ENCODE peak calls at places on chromosomes 16 and 17, in four cellular contexts. One of them, this sample, is unnamed.

GRCh38 chr17:39951924-39952664 is 10.7 kb upstream of the GSDMA start:
- DNase-seq in neural progenitor cell: no peak
- DNase-seq in NT2/D1: no peak
- DNase-seq in fibroblast of lung: no peak
- DNase-seq in this sample: no peak

GRCh38 chr16:70576431-70577255 is 53.0 kb downstream of the SF3B3 start:
- DNase-seq in neural progenitor cell: no peak
- DNase-seq in fibroblast of lung: peak; percentile 89
- DNase-seq in NT2/D1: no peak
- DNase-seq in this sample: no peak

GRCh38 chr16:11050954-11051353 is 106.6 kb downstream of the CLEC16A start:
- DNase-seq in NT2/D1: no peak
- DNase-seq in fibroblast of lung: no peak
- DNase-seq in neural progenitor cell: no peak
- DNase-seq in this sample: no peak

GRCh38 chr17:66522591-66523272 is 220.3 kb downstream of the PRKCA start:
- DNase-seq in NT2/D1: no peak
- DNase-seq in fibroblast of lung: no peak
- DNase-seq in neural progenitor cell: no peak
- DNase-seq in this sample: no peak

GRCh38 chr16:19167710-19168172 is 299 bp upstream of the SYT17 start:
- DNase-seq in fibroblast of lung: peak; percentile 72
- DNase-seq in NT2/D1: peak; percentile 65
- DNase-seq in neural progenitor cell: peak; percentile 92
- DNase-seq in this sample: no peak

GRCh38 chr16:78122774-78123315 is 23.4 kb downstream of the WWOX start:
- DNase-seq in neural progenitor cell: peak; percentile 32
- DNase-seq in fibroblast of lung: peak; percentile 77
- DNase-seq in NT2/D1: no peak
- DNase-seq in this sample: no peak

GRCh38 chr17:77324227-77324626 is 183.5 kb downstream of the SEC14L1 start:
- DNase-seq in neural progenitor cell: no peak
- DNase-seq in NT2/D1: no peak
- DNase-seq in fibroblast of lung: no peak
- DNase-seq in this sample: no peak

GRCh38 chr16:72689851-72690250 is 358.1 kb downstream of the ZFHX3 start:
- DNase-seq in NT2/D1: no peak
- DNase-seq in fibroblast of lung: peak; percentile 25
- DNase-seq in neural progenitor cell: no peak
- DNase-seq in this sample: no peak

GRCh38 chr17:18186271-18186982 is 2.8 kb downstream of the ALKBH5 start:
- DNase-seq in NT2/D1: no peak
- DNase-seq in fibroblast of lung: peak; percentile 44
- DNase-seq in neural progenitor cell: no peak
- DNase-seq in this sample: no peak

GRCh38 chr16:55487048-55487803 is 8.2 kb downstream of the MMP2 start:
- DNase-seq in NT2/D1: no peak
- DNase-seq in fibroblast of lung: peak; percentile 97
- DNase-seq in neural progenitor cell: no peak
- DNase-seq in this sample: no peak

GRCh38 chr16:65875362-65876199 is 490.9 kb upstream of the CDH5 start:
- DNase-seq in neural progenitor cell: peak; percentile 55
- DNase-seq in fibroblast of lung: no peak
- DNase-seq in NT2/D1: no peak
- DNase-seq in this sample: no peak

GRCh38 chr17:50165066-50165465 is 739 bp upstream of the SGCA start:
- DNase-seq in neural progenitor cell: no peak
- DNase-seq in NT2/D1: no peak
- DNase-seq in fibroblast of lung: no peak
- DNase-seq in this sample: no peak

GRCh38 chr17:50165466-50165865 is 339 bp upstream of the SGCA start:
- DNase-seq in NT2/D1: no peak
- DNase-seq in neural progenitor cell: no peak
- DNase-seq in fibroblast of lung: no peak
- DNase-seq in this sample: no peak

GRCh38 chr17:50167371-50167770 is 1.6 kb downstream of the SGCA start:
- DNase-seq in NT2/D1: no peak
- DNase-seq in neural progenitor cell: no peak
- DNase-seq in fibroblast of lung: no peak
- DNase-seq in this sample: no peak

GRCh38 chr17:50165867-50166517 is at the start of gene SGCA:
- DNase-seq in fibroblast of lung: no peak
- DNase-seq in NT2/D1: no peak
- DNase-seq in neural progenitor cell: no peak
- DNase-seq in this sample: no peak

GRCh38 chr17:50166518-50167181 is 845 bp downstream of the SGCA start:
- DNase-seq in NT2/D1: no peak
- DNase-seq in neural progenitor cell: no peak
- DNase-seq in fibroblast of lung: no peak
- DNase-seq in this sample: no peak
- H3K9ac ChIP-seq in NT2/D1: peak overlapping the region; percentile 59
- H3K9ac ChIP-seq in neural progenitor cell: no peak overlapping the region
- H3K9ac ChIP-seq in fibroblast of lung: no peak overlapping the region
- H3K9ac ChIP-seq in this sample: no peak overlapping the region

DNA sequence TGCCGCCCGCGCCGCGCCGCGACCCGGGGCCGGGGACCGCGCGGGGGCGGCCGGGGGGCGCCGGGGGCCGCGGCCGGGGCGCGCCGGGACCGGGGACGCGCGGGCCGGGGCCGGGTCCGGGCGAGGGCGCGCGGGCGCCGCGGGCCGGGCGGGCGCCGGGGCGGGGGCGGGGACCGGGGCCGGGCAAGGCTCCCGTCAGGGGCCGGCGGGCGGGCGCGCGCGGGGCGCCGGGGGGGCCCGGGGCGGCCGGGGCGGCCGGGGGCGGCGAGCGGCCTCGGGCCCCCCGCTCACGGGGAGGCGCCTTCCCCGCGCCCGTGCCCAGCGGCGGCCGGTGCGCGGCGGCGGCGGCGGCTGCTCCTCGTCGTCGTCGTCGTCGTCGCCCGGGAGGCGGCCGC is 586 bp downstream of the ZCCHC14 start:
- DNase-seq in NT2/D1: no peak
- DNase-seq in fibroblast of lung: no peak
- DNase-seq in neural progenitor cell: no peak
- DNase-seq in this sample: no peak
- H3K9ac ChIP-seq in NT2/D1: peak overlapping the region; percentile 85
- H3K9ac ChIP-seq in fibroblast of lung: peak overlapping the region; percentile 65
- H3K9ac ChIP-seq in neural progenitor cell: no peak overlapping the region
- H3K9ac ChIP-seq in this sample: no peak overlapping the region

GRCh38 chr16:27285676-27286196 is 17.2 kb upstream of the NSMCE1 start:
- DNase-seq in neural progenitor cell: no peak
- DNase-seq in NT2/D1: no peak
- DNase-seq in fibroblast of lung: no peak
- DNase-seq in this sample: no peak

GRCh38 chr16:27287887-27288286 is 19.3 kb upstream of the NSMCE1 start:
- DNase-seq in neural progenitor cell: no peak
- DNase-seq in fibroblast of lung: no peak
- DNase-seq in NT2/D1: no peak
- DNase-seq in this sample: no peak

GRCh38 chr16:27286446-27286845 is 17.9 kb upstream of the NSMCE1 start:
- DNase-seq in fibroblast of lung: peak; percentile 85
- DNase-seq in NT2/D1: no peak
- DNase-seq in neural progenitor cell: no peak
- DNase-seq in this sample: no peak

GRCh38 chr16:27287051-27287811 is 18.7 kb upstream of the NSMCE1 start:
- DNase-seq in neural progenitor cell: no peak
- DNase-seq in NT2/D1: no peak
- DNase-seq in fibroblast of lung: no peak
- DNase-seq in this sample: no peak

GRCh38 chr16:27284865-27285675 is 16.5 kb upstream of the NSMCE1 start:
- DNase-seq in fibroblast of lung: no peak
- DNase-seq in neural progenitor cell: no peak
- DNase-seq in NT2/D1: no peak
- DNase-seq in this sample: no peak
- H3K9ac ChIP-seq in fibroblast of lung: no peak overlapping the region
- H3K9ac ChIP-seq in neural progenitor cell: no peak overlapping the region
- H3K9ac ChIP-seq in NT2/D1: no peak overlapping the region
- H3K9ac ChIP-seq in this sample: no peak overlapping the region

GRCh38 chr16:75109732-75110243 is 6.8 kb downstream of the LDHD start:
- DNase-seq in neural progenitor cell: no peak
- DNase-seq in fibroblast of lung: no peak
- DNase-seq in NT2/D1: no peak
- DNase-seq in this sample: no peak
- H3K9ac ChIP-seq in neural progenitor cell: no peak overlapping the region
- H3K9ac ChIP-seq in fibroblast of lung: no peak overlapping the region
- H3K9ac ChIP-seq in NT2/D1: peak overlapping the region; percentile 23
- H3K9ac ChIP-seq in this sample: no peak overlapping the region

DNA sequence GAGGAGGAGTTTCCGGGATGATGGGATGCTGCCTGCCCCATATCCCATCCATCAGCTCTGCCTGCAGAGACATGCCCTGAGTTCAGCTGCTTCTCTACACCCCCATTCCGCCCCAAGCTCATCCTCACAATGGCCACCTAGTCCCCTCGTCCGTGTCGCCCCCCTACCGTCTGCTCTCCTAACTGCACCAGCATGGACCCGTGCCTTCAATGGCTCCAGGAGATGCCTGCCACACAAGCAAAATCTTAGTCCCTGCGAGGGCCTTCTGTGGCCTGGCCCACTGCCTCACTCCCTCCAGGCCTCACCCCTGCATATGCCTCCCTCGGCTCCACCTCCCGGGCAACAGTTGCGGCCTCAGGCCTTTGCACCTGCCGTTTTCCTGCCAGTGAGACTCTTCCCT is 1.8 kb upstream of the TELO2 start:
- DNase-seq in fibroblast of lung: no peak
- DNase-seq in neural progenitor cell: no peak
- DNase-seq in NT2/D1: no peak
- DNase-seq in this sample: no peak
- H3K9ac ChIP-seq in fibroblast of lung: no peak overlapping the region
- H3K9ac ChIP-seq in neural progenitor cell: no peak overlapping the region
- H3K9ac ChIP-seq in NT2/D1: peak overlapping the region; percentile 47
- H3K9ac ChIP-seq in this sample: no peak overlapping the region

GRCh38 chr17:2347805-2348685 is 10.7 kb downstream of the SGSM2 start:
- DNase-seq in NT2/D1: peak; percentile 87
- DNase-seq in fibroblast of lung: peak; percentile 86
- DNase-seq in neural progenitor cell: peak; percentile 92
- DNase-seq in this sample: no peak
- H3K9ac ChIP-seq in NT2/D1: peak overlapping the region; percentile 5
- H3K9ac ChIP-seq in fibroblast of lung: no peak overlapping the region
- H3K9ac ChIP-seq in neural progenitor cell: no peak overlapping the region
- H3K9ac ChIP-seq in this sample: no peak overlapping the region

GRCh38 chr16:49658066-49658465 is 197.8 kb downstream of the ZNF423 start:
- DNase-seq in NT2/D1: no peak
- DNase-seq in neural progenitor cell: no peak
- DNase-seq in fibroblast of lung: no peak
- DNase-seq in this sample: no peak

GRCh38 chr16:49658491-49658890 is 197.4 kb downstream of the ZNF423 start:
- DNase-seq in NT2/D1: no peak
- DNase-seq in neural progenitor cell: no peak
- DNase-seq in fibroblast of lung: no peak
- DNase-seq in this sample: no peak

GRCh38 chr16:49660647-49661046 is 195.3 kb downstream of the ZNF423 start:
- DNase-seq in fibroblast of lung: no peak
- DNase-seq in neural progenitor cell: no peak
- DNase-seq in NT2/D1: no peak
- DNase-seq in this sample: no peak

GRCh38 chr16:49661465-49662187 is 194.3 kb downstream of the ZNF423 start:
- DNase-seq in neural progenitor cell: no peak
- DNase-seq in fibroblast of lung: no peak
- DNase-seq in NT2/D1: no peak
- DNase-seq in this sample: no peak

DNA sequence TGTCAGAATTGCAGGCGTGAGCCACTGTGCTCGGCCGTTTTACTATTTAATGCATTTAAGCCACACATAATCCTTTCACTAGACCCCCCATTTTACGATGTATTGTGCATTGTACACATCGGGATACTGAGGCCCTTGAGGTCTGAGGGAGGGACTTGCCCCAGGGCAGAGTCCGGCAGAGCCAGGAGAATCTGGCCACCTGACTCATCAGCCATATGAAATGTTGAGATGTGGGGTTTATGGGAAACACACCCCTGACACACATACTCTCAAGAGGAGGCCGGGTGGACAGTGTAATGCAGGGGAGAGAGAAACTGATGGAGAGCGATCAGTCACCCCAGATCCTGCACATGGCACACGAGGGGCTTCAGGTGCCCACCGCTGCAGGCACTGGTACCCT is 196.6 kb downstream of the ZNF423 start:
- DNase-seq in fibroblast of lung: no peak
- DNase-seq in neural progenitor cell: no peak
- DNase-seq in NT2/D1: no peak
- DNase-seq in this sample: no peak
- H3K9ac ChIP-seq in fibroblast of lung: no peak overlapping the region
- H3K9ac ChIP-seq in neural progenitor cell: no peak overlapping the region
- H3K9ac ChIP-seq in NT2/D1: no peak overlapping the region
- H3K9ac ChIP-seq in this sample: no peak overlapping the region

DNA sequence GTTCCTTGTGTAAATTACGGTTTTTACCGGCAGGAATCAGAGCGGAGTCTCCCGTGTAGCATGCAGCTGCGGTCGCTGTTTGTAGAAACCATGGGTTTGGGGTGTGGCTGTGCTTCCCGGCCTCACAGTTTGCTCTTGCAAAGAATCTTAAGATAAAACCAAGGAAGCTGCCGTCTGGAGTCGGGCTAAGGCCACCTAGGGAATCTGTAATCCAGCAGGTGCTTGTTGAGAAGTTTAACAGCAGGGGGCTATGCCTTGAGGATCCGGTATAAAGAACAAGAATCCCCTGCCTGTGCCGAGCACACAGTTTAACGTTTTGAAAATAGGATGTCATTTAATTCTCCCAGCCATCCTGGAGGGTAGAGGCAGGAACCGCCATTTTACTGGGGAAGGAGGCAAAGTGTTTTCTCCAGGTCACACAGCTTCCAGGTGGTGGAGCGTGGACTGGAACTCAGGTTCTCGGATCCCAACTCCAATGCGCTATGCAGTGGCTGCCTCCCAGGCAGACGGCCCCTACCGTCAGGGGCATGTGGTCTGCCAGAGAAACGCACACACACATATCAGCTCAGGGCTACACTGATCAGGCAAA is 6.0 kb upstream of the TLCD3A start:
- DNase-seq in fibroblast of lung: no peak
- DNase-seq in NT2/D1: no peak
- DNase-seq in neural progenitor cell: peak; percentile 76
- DNase-seq in this sample: no peak
- H3K9ac ChIP-seq in fibroblast of lung: no peak overlapping the region
- H3K9ac ChIP-seq in NT2/D1: no peak overlapping the region
- H3K9ac ChIP-seq in neural progenitor cell: no peak overlapping the region
- H3K9ac ChIP-seq in this sample: no peak overlapping the region

This sample was measured in SK-N-MC.